ENCODE peak calls at places on chromosomes 16 and 17, in four cellular contexts. M is HL-60, E is GM12878, T is K562. S is an unnamed sample.

GRCh38 chr16:64240586-64240985 is 881.3 kb downstream of the CDH11 start:
- DNase-seq in M (no peak), E (no peak), T (no peak), S (no peak)

GRCh38 chr17:2303278-2304188 is at the start of the genes SMG6 and SRR:
- DNase-seq in M (peak; percentile 81), E (peak; percentile 45), T (peak; percentile 97), S (peak; percentile 97)

GRCh38 chr17:20028436-20028835 is 19.3 kb downstream of the SPECC1 start:
- DNase-seq in M (no peak), E (no peak), T (no peak), S (no peak)

GRCh38 chr17:71003736-71004135 is 834.4 kb downstream of the KCNJ2 start:
- DNase-seq in M (no peak), E (no peak), T (no peak), S (no peak)

GRCh38 chr17:17684901-17685774 is 3.9 kb downstream of the RAI1 start:
- DNase-seq in M (no peak), E (no peak), T (no peak), S (no peak)

GRCh38 chr16:22668318-22668717 is 145.6 kb upstream of the HS3ST2 start:
- DNase-seq in M (no peak), E (no peak), T (no peak), S (no peak)

GRCh38 chr16:9053006-9053601 is 38.3 kb upstream of the HAPSTR1 start:
- DNase-seq in M (peak; percentile 26), E (no peak), T (peak; percentile 80), S (no peak)

GRCh38 chr17:20280051-20280450 is 187.3 kb downstream of the LGALS9B start:
- DNase-seq in M (no peak), E (no peak), T (no peak), S (no peak)

GRCh38 chr17:64505320-64506200 is 529 bp downstream of the DDX5 start:
- DNase-seq in M (peak; percentile 89), E (no peak), T (peak; percentile 79), S (peak; percentile 62)

GRCh38 chr17:2171725-2172446 is 117.0 kb downstream of the HIC1 start:
- DNase-seq in M (no peak), E (no peak), T (no peak), S (no peak)

GRCh38 chr17:83014297-83014696 is 65.1 kb upstream of the METRNL start:
- DNase-seq in M (no peak), E (no peak), T (no peak), S (no peak)

GRCh38 chr17:77527836-77528505 is 387.2 kb downstream of the SEC14L1 start:
- DNase-seq in M (no peak), E (no peak), T (no peak), S (no peak)

GRCh38 chr16:15946257-15947044 is 3.0 kb upstream of the ABCC1 start:
- DNase-seq in M (no peak), E (no peak), T (no peak), S (no peak)

GRCh38 chr16:70778901-70779309 is 22.1 kb downstream of the VAC14 start:
- DNase-seq in M (no peak), E (no peak), T (peak; percentile 29), S (no peak)

GRCh38 chr16:2804728-2805127 is 6.5 kb downstream of the PRSS41 start:
- DNase-seq in M (no peak), E (no peak), T (no peak), S (no peak)

GRCh38 chr16:86898386-86898785 is 320.0 kb downstream of the FOXL1 start:
- DNase-seq in M (no peak), E (no peak), T (no peak), S (no peak)

GRCh38 chr17:5331506-5331905 is 49.4 kb downstream of the RABEP1 start:
- DNase-seq in M (no peak), E (no peak), T (no peak), S (no peak)

GRCh38 chr16:474420-475122 is 49.1 kb downstream of the RAB11FIP3 start:
- DNase-seq in M (no peak), E (no peak), T (no peak), S (no peak)

GRCh38 chr17:75191584-75191983 is 8.8 kb upstream of the SUMO2 start:
- DNase-seq in M (peak; percentile 36), E (no peak), T (peak; percentile 16), S (no peak)

GRCh38 chr16:50861451-50861850 is 119.6 kb downstream of the CYLD start:
- DNase-seq in M (no peak), E (no peak), T (no peak), S (no peak)

GRCh38 chr17:55765472-55765871 is 14.6 kb downstream of the PCTP start:
- DNase-seq in M (no peak), E (no peak), T (no peak), S (no peak)

GRCh38 chr17:68324654-68325336 is 33.5 kb downstream of the ARSG start:
- DNase-seq in M (no peak), E (no peak), T (no peak), S (no peak)

GRCh38 chr17:35244345-35245195 is 1.7 kb downstream of the SLFN5 start:
- DNase-seq in M (no peak), E (no peak), T (peak; percentile 12), S (peak; percentile 29)

GRCh38 chr16:13110124-13110796 is 208.9 kb downstream of the SHISA9 start:
- DNase-seq in M (no peak), E (no peak), T (no peak), S (no peak)

GRCh38 chr17:57604771-57605733 is 140.0 kb downstream of the CCDC182 start:
- DNase-seq in M (peak; percentile 75), E (peak; percentile 62), T (no peak), S (peak; percentile 46)

GRCh38 chr17:81487487-81488275 is 24.9 kb downstream of the ACTG1 start:
- DNase-seq in M (peak; percentile 51), E (no peak), T (peak; percentile 98), S (peak; percentile 89)

GRCh38 chr16:1823821-1824220 is 2.8 kb downstream of the HAGH start:
- DNase-seq in M (peak; percentile 83), E (no peak), T (peak; percentile 47), S (no peak)

GRCh38 chr16:51994597-51994996 is 552.3 kb downstream of the TOX3 start:
- DNase-seq in M (no peak), E (no peak), T (no peak), S (no peak)

GRCh38 chr17:49882434-49882833 is 34.6 kb upstream of the TAC4 start:
- DNase-seq in M (no peak), E (no peak), T (no peak), S (no peak)

GRCh38 chr16:65071371-65072311 is 50.2 kb downstream of the CDH11 start:
- DNase-seq in M (no peak), E (no peak), T (no peak), S (no peak)

GRCh38 chr16:58670946-58671583 is 13.5 kb downstream of the SLC38A7 start:
- DNase-seq in M (no peak), E (no peak), T (no peak), S (no peak)
- TF ChIP-seq POLR2AphosphoS5 in M (no peak), E (no peak), T (no peak), S (no peak)

DNA sequence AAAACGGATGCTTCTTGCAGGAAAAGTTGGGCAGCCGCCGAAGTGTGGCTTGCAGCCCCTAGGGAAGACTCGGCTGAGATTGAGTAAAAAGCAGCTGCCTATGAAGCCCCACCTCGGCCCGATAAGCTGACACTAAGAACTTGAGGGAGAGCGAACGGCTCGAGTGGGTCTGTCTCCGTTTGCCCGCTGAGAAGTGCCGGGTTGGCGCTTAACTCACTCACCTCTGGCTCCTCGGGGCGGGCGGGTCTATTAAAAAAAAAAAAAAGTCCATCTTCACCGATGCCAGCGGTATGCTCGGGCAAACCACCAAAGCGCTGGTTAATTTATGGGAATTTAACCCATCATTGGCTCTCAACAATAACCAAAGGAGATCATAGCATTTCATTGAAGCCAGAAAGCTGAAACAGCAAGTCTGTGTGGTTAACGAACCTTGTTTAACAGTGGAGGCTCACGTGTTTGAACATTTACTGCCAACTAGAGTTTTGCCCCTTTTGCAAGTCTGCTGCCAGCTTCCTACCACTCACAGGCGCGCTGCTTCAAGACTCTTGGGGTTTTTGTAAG is 1.0 kb downstream of the SNTB2 start:
- DNase-seq in M (peak; percentile 11), E (no peak), T (peak; percentile 41), S (no peak)
- TF ChIP-seq SPI1 in M (no peak), E (no peak), T (no peak), S (no peak)

GRCh38 chr17:7910281-7910680 is 5.8 kb downstream of the RNF227 start:
- DNase-seq in M (no peak), E (no peak), T (no peak), S (no peak)
- TF ChIP-seq POLR2AphosphoS5 in M (no peak), E (no peak), T (no peak), S (no peak)

DNA sequence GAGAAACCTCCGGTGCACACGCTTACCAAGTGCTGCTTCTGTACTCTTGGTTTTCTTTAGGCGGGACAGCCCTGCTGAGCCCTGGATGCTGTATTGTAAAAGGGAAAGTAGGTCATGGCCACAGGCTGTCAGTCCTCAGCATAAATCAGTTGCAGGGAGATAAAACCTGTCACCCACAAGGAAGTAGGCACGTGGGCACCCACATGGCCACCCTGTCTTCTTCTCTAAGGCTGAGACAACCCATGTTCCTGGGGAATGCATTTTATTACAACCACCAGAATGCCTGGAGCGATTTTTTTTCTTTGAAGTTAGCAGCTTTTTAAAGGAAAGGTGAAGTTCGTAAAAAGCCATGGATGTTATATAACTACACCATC is 59.3 kb downstream of the ASIC2 start:
- DNase-seq in M (no peak), E (no peak), T (no peak), S (no peak)
- TF ChIP-seq SPI1 in M (no peak), E (no peak), T (no peak), S (no peak)

S was measured in GM12891.